ENCODE peak calls at places on chromosomes 3 and 15, in seven cellular contexts. V is CD8-positive, alpha-beta memory T cell; O is astrocyte; P is left ventricle myocardium inferior; B is upper lobe of right lung; G is ovary; A is AG04450. R is an unnamed sample. For H3K27me3, the result is how much of the 10 kb centered on the place peaks cover.

GRCh38 chr15:47404877-47405276 is 312.4 kb upstream of the SEMA6D start:
- DNase-seq in V (no peak), O (no peak), P (no peak), B (no peak), G (no peak), A (no peak), R (no peak)

GRCh38 chr3:81788650-81789049 is 27.2 kb upstream of the GBE1 start:
- DNase-seq in V (no peak), O (no peak), P (no peak), B (no peak), G (no peak), A (no peak), R (no peak)

GRCh38 chr15:61222010-61222409 is 7.1 kb downstream of the RORA start:
- DNase-seq in V (no peak), O (no peak), P (no peak), B (no peak), G (no peak), A (no peak), R (no peak)

GRCh38 chr3:184568918-184569829 is 7.6 kb downstream of the EPHB3 start:
- DNase-seq in V (no peak), O (peak), P (peak), B (peak), G (peak), A (peak), R (peak)

GRCh38 chr15:65055201-65055870 is 10.1 kb downstream of the SLC51B start:
- DNase-seq in V (no peak), O (peak), P (no peak), B (no peak), G (no peak), A (no peak), R (peak)

GRCh38 chr3:39668420-39668819 is 141.0 kb upstream of the MYRIP start:
- DNase-seq in V (no peak), O (peak), P (no peak), B (no peak), G (no peak), A (peak), R (no peak)

GRCh38 chr3:186732169-186732766 is 15.1 kb downstream of the KNG1 start:
- DNase-seq in V (no peak), O (no peak), P (no peak), B (no peak), G (no peak), A (no peak), R (no peak)

GRCh38 chr3:165192610-165193192 is 3.5 kb downstream of the SLITRK3 start:
- DNase-seq in V (no peak), O (no peak), P (no peak), B (peak), G (no peak), A (no peak), R (no peak)

GRCh38 chr3:40741729-40742128 is 217.0 kb downstream of the ZNF621 start:
- DNase-seq in V (no peak), O (no peak), P (no peak), B (no peak), G (peak), A (no peak), R (peak)

GRCh38 chr3:135412475-135412874 is 553.1 kb upstream of the PPP2R3A start:
- DNase-seq in V (no peak), O (no peak), P (no peak), B (no peak), G (no peak), A (no peak), R (no peak)

GRCh38 chr3:99862208-99862607 is 44.5 kb downstream of the CMSS1 start:
- DNase-seq in V (no peak), O (peak), P (no peak), B (no peak), G (no peak), A (no peak), R (no peak)

GRCh38 chr3:69994934-69995333 is 4.6 kb upstream of the SAMMSON start:
- DNase-seq in V (no peak), O (no peak), P (no peak), B (no peak), G (no peak), A (no peak), R (no peak)

GRCh38 chr3:71358243-71358642 is 225.3 kb downstream of the FOXP1 start:
- DNase-seq in V (no peak), O (no peak), P (no peak), B (no peak), G (no peak), A (no peak), R (no peak)

GRCh38 chr3:126134219-126134975 is 46.0 kb downstream of the ALDH1L1 start:
- DNase-seq in V (peak), O (peak), P (peak), B (peak), G (peak), A (peak), R (peak)

GRCh38 chr3:23968467-23969184 is 23.5 kb downstream of the NR1D2 start:
- DNase-seq in V (no peak), O (no peak), P (no peak), B (no peak), G (no peak), A (no peak), R (no peak)

GRCh38 chr15:70916531-70916930 is 23.9 kb downstream of the LRRC49 start:
- DNase-seq in V (no peak), O (no peak), P (no peak), B (no peak), G (no peak), A (no peak), R (no peak)

GRCh38 chr15:94670436-94671034 is 439.2 kb downstream of the MCTP2 start:
- DNase-seq in V (no peak), O (peak), P (no peak), B (no peak), G (no peak), A (peak), R (no peak)

GRCh38 chr15:76431936-76432335 is 95.4 kb downstream of the ISL2 start:
- DNase-seq in V (no peak), O (peak), P (no peak), B (no peak), G (no peak), A (no peak), R (no peak)

GRCh38 chr3:21466491-21466890 is 284.5 kb downstream of the ZNF385D start:
- DNase-seq in V (no peak), O (peak), P (no peak), B (no peak), G (no peak), A (no peak), R (no peak)

GRCh38 chr15:90560229-90560771 is 30.6 kb downstream of the CRTC3 start:
- DNase-seq in V (no peak), O (peak), P (peak), B (no peak), G (no peak), A (peak), R (peak)

GRCh38 chr3:115111632-115112031 is 35.5 kb downstream of the ZBTB20 start:
- DNase-seq in V (no peak), O (peak), P (no peak), B (no peak), G (no peak), A (no peak), R (no peak)

GRCh38 chr15:32105258-32106248 is 75.2 kb downstream of the CHRNA7 start:
- DNase-seq in V (no peak), O (no peak), P (peak), B (no peak), G (no peak), A (no peak), R (peak)

GRCh38 chr15:31453558-31454318 is 127.1 kb downstream of the KLF13 start:
- DNase-seq in V (no peak), O (no peak), P (no peak), B (peak), G (no peak), A (no peak), R (no peak)

GRCh38 chr3:47571391-47572165 is 7.1 kb downstream of the CSPG5 start:
- DNase-seq in V (no peak), O (no peak), P (no peak), B (no peak), G (no peak), A (no peak), R (no peak)

GRCh38 chr3:11581237-11582122 is 62.2 kb downstream of the VGLL4 start:
- DNase-seq in V (no peak), O (no peak), P (no peak), B (no peak), G (peak), A (no peak), R (no peak)

GRCh38 chr3:16338124-16338523 is 73.1 kb downstream of the OXNAD1 start:
- DNase-seq in V (peak), O (no peak), P (no peak), B (no peak), G (no peak), A (no peak), R (no peak)

GRCh38 chr3:4245671-4246070 is 57.5 kb upstream of the SETMAR start:
- DNase-seq in V (no peak), O (no peak), P (no peak), B (no peak), G (no peak), A (no peak), R (no peak)

GRCh38 chr15:89740137-89740536 is 10.9 kb downstream of the MESP1 start:
- DNase-seq in V (no peak), O (peak), P (no peak), B (no peak), G (peak), A (peak), R (no peak)

GRCh38 chr3:58621086-58621830 is 44.1 kb upstream of the FAM107A start:
- DNase-seq in V (no peak), O (no peak), P (no peak), B (no peak), G (no peak), A (no peak), R (no peak)

DNA sequence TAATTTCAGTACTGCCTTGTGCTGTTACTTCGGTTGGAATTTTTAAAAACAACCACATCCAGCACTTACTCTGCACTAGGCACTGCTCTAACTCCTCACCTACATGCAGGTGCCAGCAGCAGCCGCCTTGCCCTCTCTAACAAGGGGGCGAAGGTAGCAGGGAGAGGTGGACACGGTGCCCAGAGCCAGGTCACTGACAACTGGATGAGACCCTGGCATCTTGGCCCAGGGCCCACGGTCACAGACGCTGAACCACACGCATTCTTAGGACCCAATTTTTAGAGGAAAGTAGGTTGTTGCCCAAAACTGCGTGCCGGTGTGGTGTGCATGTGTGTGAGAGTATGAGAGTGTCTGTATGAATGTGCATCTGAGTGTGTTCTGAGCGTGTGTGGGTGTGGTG is 63.4 kb upstream of the GATA2 start:
- DNase-seq in V (no peak), O (no peak), P (no peak), B (peak), G (no peak), A (no peak), R (no peak)
- H3K27me3 ChIP-seq in V (under half), O (under half), P (half or more), B (under half), G (under half), A (under half), R (under half)

DNA sequence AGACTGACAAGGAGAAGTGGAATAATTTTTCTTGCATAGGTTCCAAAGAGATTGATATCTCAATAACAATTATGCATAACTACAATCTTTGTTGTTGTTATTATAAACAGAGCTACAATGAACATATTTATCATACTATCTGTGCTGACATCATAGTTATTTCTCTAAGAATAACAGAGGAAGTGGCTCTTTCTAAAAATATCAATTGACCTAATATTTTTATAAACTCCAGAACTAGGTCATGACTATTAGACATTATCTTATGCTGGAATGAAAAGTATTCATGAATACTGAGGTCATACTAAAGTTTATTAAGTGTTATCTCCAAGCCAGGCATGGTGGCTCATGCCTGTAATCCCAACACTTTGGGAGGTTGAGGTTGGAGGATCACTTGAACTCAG is 114.1 kb downstream of the DCLK3 start:
- DNase-seq in V (no peak), O (peak), P (no peak), B (no peak), G (no peak), A (no peak), R (no peak)
- H3K27ac ChIP-seq in V (no peak), O (peak), P (no peak), B (no peak), G (no peak), A (no peak), R (no peak)

DNA sequence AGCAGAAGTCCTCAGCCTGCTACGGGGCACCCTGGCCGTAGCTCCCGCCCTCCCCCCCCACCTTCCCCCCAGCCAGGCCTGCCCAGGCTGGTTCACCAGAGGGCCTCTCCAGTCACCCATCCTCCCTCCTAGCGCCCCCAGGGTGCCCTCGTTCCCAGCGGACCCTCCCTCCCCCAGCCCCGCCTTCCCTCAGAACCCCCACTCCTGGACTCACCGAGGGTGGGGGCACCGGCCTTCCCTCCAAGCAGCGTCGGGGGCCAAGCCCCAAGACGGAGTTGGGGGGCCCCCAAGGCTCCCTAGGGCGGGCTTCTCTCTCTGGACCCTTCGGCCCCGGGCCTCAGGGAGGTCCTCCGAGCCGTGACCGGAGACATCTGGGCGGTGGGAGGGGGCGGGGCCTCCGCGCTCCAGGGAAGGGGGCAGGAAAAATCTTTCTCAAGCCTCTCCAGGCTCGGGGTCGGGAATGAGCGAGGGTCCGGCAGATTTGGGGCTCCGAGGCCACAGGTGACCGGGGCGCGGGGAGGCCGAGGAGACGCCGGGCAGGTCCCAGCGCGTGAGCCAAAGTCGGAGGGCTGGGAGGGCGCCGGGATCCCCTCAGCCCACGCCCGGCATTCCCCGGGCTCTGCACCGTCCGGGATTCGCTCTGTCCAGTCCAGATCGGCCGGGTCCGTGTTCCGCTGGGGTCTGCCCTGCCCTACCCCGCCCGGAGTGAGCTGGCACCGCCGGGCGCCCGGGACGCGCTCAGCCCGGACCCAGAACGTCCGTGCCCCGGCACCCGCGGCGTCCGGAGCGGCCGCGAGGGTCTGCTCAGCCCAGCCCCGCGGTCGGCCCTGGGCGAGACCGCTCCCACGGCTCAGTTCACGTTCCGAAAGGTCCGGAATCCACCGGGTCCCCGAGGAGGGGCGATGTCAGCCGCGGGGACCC is 995 bp downstream of the INSYN1 start:
- DNase-seq in V (no peak), O (no peak), P (no peak), B (no peak), G (peak), A (no peak), R (no peak)
- H3K27me3 ChIP-seq in V (under half), O (under half), P (under half), B (under half), G (under half), A (half or more), R (under half)

GRCh38 chr3:163671201-163671600 is 1407.1 kb downstream of the SI start:
- DNase-seq in V (no peak), O (no peak), P (no peak), B (no peak), G (no peak), A (no peak), R (no peak)
- H3K27ac ChIP-seq in V (no peak), O (no peak), P (no peak), B (no peak), G (no peak), A (no peak), R (no peak)

DNA sequence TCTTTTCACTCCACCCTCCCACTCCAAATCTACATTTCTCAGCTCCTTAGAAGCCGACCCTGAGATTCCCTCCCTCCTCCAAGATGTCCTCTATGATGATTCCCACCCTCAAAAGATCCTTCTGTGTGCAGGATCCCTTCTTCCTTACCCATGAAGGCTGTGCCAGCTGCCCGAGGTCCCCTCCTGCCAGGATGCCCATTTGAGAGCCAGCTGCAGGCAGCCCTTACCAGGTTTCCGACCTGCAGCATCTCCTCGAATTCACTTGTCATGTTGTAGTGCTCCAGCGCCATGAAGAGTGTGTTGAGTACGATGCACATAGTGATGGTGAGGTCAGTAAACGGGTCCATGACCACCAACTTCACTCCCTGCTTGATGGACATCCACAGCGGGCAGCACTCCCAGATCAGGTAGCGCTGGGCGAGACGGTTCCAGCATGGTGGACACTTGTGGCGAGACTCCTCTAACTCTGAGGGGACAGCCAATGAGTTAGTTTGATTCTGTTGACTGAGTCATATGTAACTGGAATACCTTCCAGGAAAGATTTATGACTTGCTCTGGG is 51.9 kb downstream of the SCN5A start:
- DNase-seq in V (no peak), O (no peak), P (no peak), B (peak), G (no peak), A (no peak), R (no peak)
- H3K27me3 ChIP-seq in V (under half), O (under half), P (under half), B (under half), G (under half), A (under half), R (under half)

GRCh38 chr3:128621931-128622330 is 28.7 kb downstream of the RPN1 start:
- DNase-seq in V (no peak), O (no peak), P (no peak), B (no peak), G (no peak), A (no peak), R (no peak)

GRCh38 chr3:128619146-128619890 is 31.3 kb downstream of the RPN1 start:
- DNase-seq in V (no peak), O (peak), P (no peak), B (no peak), G (no peak), A (peak), R (no peak)

GRCh38 chr3:128621234-128621633 is 29.4 kb downstream of the RPN1 start:
- DNase-seq in V (no peak), O (no peak), P (no peak), B (peak), G (no peak), A (no peak), R (no peak)

GRCh38 chr3:128618398-128618726 is 32.3 kb downstream of the RPN1 start:
- DNase-seq in V (no peak), O (no peak), P (no peak), B (no peak), G (no peak), A (no peak), R (no peak)

GRCh38 chr3:128620268-128620691 is 30.3 kb downstream of the RPN1 start:
- DNase-seq in V (no peak), O (no peak), P (no peak), B (no peak), G (no peak), A (no peak), R (no peak)
- H3K27ac ChIP-seq in V (no peak), O (no peak), P (no peak), B (no peak), G (no peak), A (peak), R (no peak)

DNA sequence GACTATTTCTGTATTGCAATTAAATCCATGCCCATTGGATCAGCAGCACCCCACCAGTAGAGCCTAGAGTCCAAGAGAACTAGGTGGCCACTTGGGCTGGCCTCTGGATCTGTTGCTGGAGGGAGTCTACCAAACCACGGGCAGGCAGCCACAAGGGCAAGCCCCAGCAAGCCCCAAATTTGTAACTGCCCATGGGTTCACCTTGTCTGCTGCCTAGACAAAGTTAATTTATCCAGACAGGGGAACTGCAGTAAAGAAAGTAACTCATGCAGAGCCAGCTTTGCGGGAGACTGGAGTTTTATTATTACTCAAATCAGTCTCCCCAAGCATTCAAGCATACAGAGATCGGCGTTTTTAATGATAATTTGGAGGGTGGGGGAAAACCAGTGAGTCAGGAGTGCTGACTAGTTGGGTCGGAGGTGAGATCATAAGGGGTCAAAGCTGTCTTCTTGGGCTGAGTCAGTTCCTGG is 74.0 kb upstream of the TERB2 start:
- DNase-seq in V (no peak), O (no peak), P (no peak), B (no peak), G (no peak), A (no peak), R (no peak)
- H3K27me3 ChIP-seq in V (under half), O (under half), P (under half), B (under half), G (under half), A (under half), R (under half)

DNA sequence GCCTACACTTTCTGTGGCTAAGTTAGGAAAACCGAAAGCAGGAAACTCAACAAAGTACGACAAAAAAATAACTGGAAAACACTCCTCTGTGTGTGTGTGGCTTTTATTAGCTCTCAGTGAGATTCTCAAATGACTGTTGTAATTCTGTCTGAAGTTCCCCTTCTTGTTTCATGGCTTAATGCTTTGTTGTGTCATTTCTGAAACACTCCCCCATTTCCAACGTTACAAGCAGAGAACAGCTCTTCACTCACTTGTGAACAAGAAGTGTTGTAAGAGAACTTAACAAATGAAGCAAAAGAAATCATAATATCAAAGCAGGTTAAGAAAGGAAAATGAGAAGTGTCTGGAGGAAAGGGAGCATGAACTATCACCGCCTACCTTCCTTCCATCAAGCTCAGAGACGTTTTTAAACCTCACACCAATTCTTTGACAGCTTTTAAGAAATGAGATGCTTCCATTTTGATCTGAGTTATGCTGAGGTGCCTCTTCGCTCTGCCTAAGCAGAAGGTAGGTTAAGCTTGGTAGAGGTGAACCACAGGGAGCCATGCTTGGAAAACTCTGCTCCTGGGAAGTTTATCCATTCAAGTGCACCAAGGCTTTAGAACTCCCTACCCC is 12.4 kb upstream of the SEC62 start:
- DNase-seq in V (no peak), O (no peak), P (no peak), B (no peak), G (no peak), A (no peak), R (no peak)
- H3K27ac ChIP-seq in V (no peak), O (no peak), P (no peak), B (peak), G (no peak), A (no peak), R (no peak)